ENCODE peak calls at places on chromosomes 4 and X, in ten cellular contexts. One of them, this sample, is unnamed.
A peak's percentile ranks its signal among the peaks of the same experiment; 100 is the strongest.

GRCh38 chrX:136687457-136687856 is 39.5 kb downstream of the CD40LG start:
- DNase-seq in dorsolateral prefrontal cortex: no peak
- DNase-seq in amygdala: no peak
- DNase-seq in NCI-H2081: no peak
- DNase-seq in activated T-cell treated with anti-CD3 and anti-CD28 coated beads, Interleukin-2, amount 50 U/mL, for 4 hours: no peak
- DNase-seq in myocyte: no peak
- DNase-seq in germinal center: no peak
- DNase-seq in NCI-H345: no peak
- DNase-seq in aorta: no peak
- DNase-seq in CD8-positive, alpha-beta T cell: no peak
- DNase-seq in this sample: no peak

GRCh38 chr4:74166135-74166534 is 8.2 kb downstream of the MTHFD2L start:
- DNase-seq in dorsolateral prefrontal cortex: no peak
- DNase-seq in amygdala: no peak
- DNase-seq in NCI-H2081: no peak
- DNase-seq in activated T-cell treated with anti-CD3 and anti-CD28 coated beads, Interleukin-2, amount 50 U/mL, for 4 hours: no peak
- DNase-seq in myocyte: no peak
- DNase-seq in germinal center: no peak
- DNase-seq in NCI-H345: no peak
- DNase-seq in aorta: no peak
- DNase-seq in CD8-positive, alpha-beta T cell: no peak
- DNase-seq in this sample: no peak

GRCh38 chrX:106802063-106802387 is 448 bp upstream of the TBC1D8B start:
- DNase-seq in dorsolateral prefrontal cortex: no peak
- DNase-seq in amygdala: no peak
- DNase-seq in NCI-H2081: peak; percentile 64
- DNase-seq in activated T-cell treated with anti-CD3 and anti-CD28 coated beads, Interleukin-2, amount 50 U/mL, for 4 hours: no peak
- DNase-seq in myocyte: no peak
- DNase-seq in germinal center: no peak
- DNase-seq in NCI-H345: no peak
- DNase-seq in aorta: no peak
- DNase-seq in CD8-positive, alpha-beta T cell: no peak
- DNase-seq in this sample: no peak

GRCh38 chr4:140861359-140862181 is 105.4 kb upstream of the TBC1D9 start:
- DNase-seq in dorsolateral prefrontal cortex: peak; percentile 65
- DNase-seq in amygdala: peak; percentile 79
- DNase-seq in NCI-H2081: peak; percentile 78
- DNase-seq in activated T-cell treated with anti-CD3 and anti-CD28 coated beads, Interleukin-2, amount 50 U/mL, for 4 hours: peak; percentile 7
- DNase-seq in myocyte: peak; percentile 81
- DNase-seq in germinal center: peak; percentile 48
- DNase-seq in NCI-H345: peak; percentile 64
- DNase-seq in aorta: peak; percentile 56
- DNase-seq in CD8-positive, alpha-beta T cell: peak; percentile 12
- DNase-seq in this sample: peak; percentile 42

GRCh38 chrX:22974616-22975015 is 25.1 kb upstream of the DDX53 start:
- DNase-seq in dorsolateral prefrontal cortex: no peak
- DNase-seq in amygdala: no peak
- DNase-seq in NCI-H2081: no peak
- DNase-seq in activated T-cell treated with anti-CD3 and anti-CD28 coated beads, Interleukin-2, amount 50 U/mL, for 4 hours: no peak
- DNase-seq in myocyte: no peak
- DNase-seq in germinal center: no peak
- DNase-seq in NCI-H345: no peak
- DNase-seq in aorta: no peak
- DNase-seq in CD8-positive, alpha-beta T cell: no peak
- DNase-seq in this sample: no peak

GRCh38 chr4:7903686-7904085 is 36.0 kb downstream of the AFAP1 start:
- DNase-seq in dorsolateral prefrontal cortex: no peak
- DNase-seq in amygdala: no peak
- DNase-seq in NCI-H2081: no peak
- DNase-seq in activated T-cell treated with anti-CD3 and anti-CD28 coated beads, Interleukin-2, amount 50 U/mL, for 4 hours: no peak
- DNase-seq in myocyte: peak; percentile 51
- DNase-seq in germinal center: no peak
- DNase-seq in NCI-H345: no peak
- DNase-seq in aorta: no peak
- DNase-seq in CD8-positive, alpha-beta T cell: no peak
- DNase-seq in this sample: no peak

GRCh38 chr4:86356831-86357230 is 3.0 kb downstream of the MAPK10 start:
- DNase-seq in dorsolateral prefrontal cortex: no peak
- DNase-seq in amygdala: no peak
- DNase-seq in NCI-H2081: no peak
- DNase-seq in activated T-cell treated with anti-CD3 and anti-CD28 coated beads, Interleukin-2, amount 50 U/mL, for 4 hours: no peak
- DNase-seq in myocyte: no peak
- DNase-seq in germinal center: no peak
- DNase-seq in NCI-H345: no peak
- DNase-seq in aorta: no peak
- DNase-seq in CD8-positive, alpha-beta T cell: no peak
- DNase-seq in this sample: no peak

GRCh38 chrX:9520211-9520590 is 55.3 kb downstream of the TBL1X start:
- DNase-seq in dorsolateral prefrontal cortex: no peak
- DNase-seq in amygdala: no peak
- DNase-seq in NCI-H2081: no peak
- DNase-seq in activated T-cell treated with anti-CD3 and anti-CD28 coated beads, Interleukin-2, amount 50 U/mL, for 4 hours: no peak
- DNase-seq in myocyte: no peak
- DNase-seq in germinal center: no peak
- DNase-seq in NCI-H345: no peak
- DNase-seq in aorta: no peak
- DNase-seq in CD8-positive, alpha-beta T cell: no peak
- DNase-seq in this sample: no peak

GRCh38 chrX:68462197-68462596 is 28.9 kb upstream of the OPHN1 start:
- DNase-seq in dorsolateral prefrontal cortex: no peak
- DNase-seq in amygdala: no peak
- DNase-seq in NCI-H2081: no peak
- DNase-seq in activated T-cell treated with anti-CD3 and anti-CD28 coated beads, Interleukin-2, amount 50 U/mL, for 4 hours: no peak
- DNase-seq in myocyte: no peak
- DNase-seq in germinal center: no peak
- DNase-seq in NCI-H345: no peak
- DNase-seq in aorta: no peak
- DNase-seq in CD8-positive, alpha-beta T cell: no peak
- DNase-seq in this sample: no peak

GRCh38 chrX:144275403-144275802 is 391.5 kb downstream of the UBE2NL start:
- DNase-seq in dorsolateral prefrontal cortex: no peak
- DNase-seq in amygdala: no peak
- DNase-seq in NCI-H2081: peak; percentile 97
- DNase-seq in activated T-cell treated with anti-CD3 and anti-CD28 coated beads, Interleukin-2, amount 50 U/mL, for 4 hours: no peak
- DNase-seq in myocyte: no peak
- DNase-seq in germinal center: no peak
- DNase-seq in NCI-H345: peak; percentile 32
- DNase-seq in aorta: no peak
- DNase-seq in CD8-positive, alpha-beta T cell: no peak
- DNase-seq in this sample: no peak

GRCh38 chr4:7132730-7133582 is 59.4 kb upstream of the SORCS2 start:
- DNase-seq in dorsolateral prefrontal cortex: no peak
- DNase-seq in amygdala: no peak
- DNase-seq in NCI-H2081: no peak
- DNase-seq in activated T-cell treated with anti-CD3 and anti-CD28 coated beads, Interleukin-2, amount 50 U/mL, for 4 hours: no peak
- DNase-seq in myocyte: no peak
- DNase-seq in germinal center: no peak
- DNase-seq in NCI-H345: no peak
- DNase-seq in aorta: peak; percentile 70
- DNase-seq in CD8-positive, alpha-beta T cell: no peak
- DNase-seq in this sample: no peak

GRCh38 chr4:184100297-184100885 is 117.3 kb downstream of the ENPP6 start:
- DNase-seq in dorsolateral prefrontal cortex: peak; percentile 71
- DNase-seq in amygdala: peak; percentile 22
- DNase-seq in NCI-H2081: peak; percentile 3
- DNase-seq in activated T-cell treated with anti-CD3 and anti-CD28 coated beads, Interleukin-2, amount 50 U/mL, for 4 hours: peak; percentile 13
- DNase-seq in myocyte: no peak
- DNase-seq in germinal center: peak; percentile 63
- DNase-seq in NCI-H345: peak; percentile 19
- DNase-seq in aorta: no peak
- DNase-seq in CD8-positive, alpha-beta T cell: peak; percentile 13
- DNase-seq in this sample: peak; percentile 14

GRCh38 chr4:168167714-168168284 is 75.5 kb downstream of the ANXA10 start:
- DNase-seq in dorsolateral prefrontal cortex: no peak
- DNase-seq in amygdala: no peak
- DNase-seq in NCI-H2081: no peak
- DNase-seq in activated T-cell treated with anti-CD3 and anti-CD28 coated beads, Interleukin-2, amount 50 U/mL, for 4 hours: no peak
- DNase-seq in myocyte: peak; percentile 30
- DNase-seq in germinal center: no peak
- DNase-seq in NCI-H345: no peak
- DNase-seq in aorta: no peak
- DNase-seq in CD8-positive, alpha-beta T cell: no peak
- DNase-seq in this sample: no peak

GRCh38 chrX:19174401-19175025 is 52.2 kb upstream of the ADGRG2 start:
- DNase-seq in dorsolateral prefrontal cortex: no peak
- DNase-seq in amygdala: no peak
- DNase-seq in NCI-H2081: no peak
- DNase-seq in activated T-cell treated with anti-CD3 and anti-CD28 coated beads, Interleukin-2, amount 50 U/mL, for 4 hours: no peak
- DNase-seq in myocyte: peak; percentile 20
- DNase-seq in germinal center: no peak
- DNase-seq in NCI-H345: no peak
- DNase-seq in aorta: no peak
- DNase-seq in CD8-positive, alpha-beta T cell: no peak
- DNase-seq in this sample: no peak

GRCh38 chrX:470686-471085 is 84.0 kb upstream of the PPP2R3B start:
- DNase-seq in dorsolateral prefrontal cortex: no peak
- DNase-seq in amygdala: no peak
- DNase-seq in NCI-H2081: no peak
- DNase-seq in activated T-cell treated with anti-CD3 and anti-CD28 coated beads, Interleukin-2, amount 50 U/mL, for 4 hours: no peak
- DNase-seq in myocyte: no peak
- DNase-seq in germinal center: no peak
- DNase-seq in NCI-H345: no peak
- DNase-seq in aorta: no peak
- DNase-seq in CD8-positive, alpha-beta T cell: no peak
- DNase-seq in this sample: no peak

GRCh38 chr4:41203169-41203568 is 11.2 kb downstream of the APBB2 start:
- DNase-seq in dorsolateral prefrontal cortex: no peak
- DNase-seq in amygdala: no peak
- DNase-seq in NCI-H2081: no peak
- DNase-seq in activated T-cell treated with anti-CD3 and anti-CD28 coated beads, Interleukin-2, amount 50 U/mL, for 4 hours: no peak
- DNase-seq in myocyte: no peak
- DNase-seq in germinal center: no peak
- DNase-seq in NCI-H345: no peak
- DNase-seq in aorta: no peak
- DNase-seq in CD8-positive, alpha-beta T cell: no peak
- DNase-seq in this sample: no peak

GRCh38 chrX:41946973-41947612 is 23.7 kb upstream of the CASK start:
- DNase-seq in dorsolateral prefrontal cortex: no peak
- DNase-seq in amygdala: no peak
- DNase-seq in NCI-H2081: no peak
- DNase-seq in activated T-cell treated with anti-CD3 and anti-CD28 coated beads, Interleukin-2, amount 50 U/mL, for 4 hours: no peak
- DNase-seq in myocyte: no peak
- DNase-seq in germinal center: no peak
- DNase-seq in NCI-H345: no peak
- DNase-seq in aorta: no peak
- DNase-seq in CD8-positive, alpha-beta T cell: no peak
- DNase-seq in this sample: no peak

GRCh38 chrX:45322382-45322781 is 121.7 kb upstream of the DIPK2B start:
- DNase-seq in dorsolateral prefrontal cortex: peak; percentile 30
- DNase-seq in amygdala: peak; percentile 30
- DNase-seq in NCI-H2081: peak; percentile 50
- DNase-seq in activated T-cell treated with anti-CD3 and anti-CD28 coated beads, Interleukin-2, amount 50 U/mL, for 4 hours: no peak
- DNase-seq in myocyte: peak; percentile 82
- DNase-seq in germinal center: no peak
- DNase-seq in NCI-H345: no peak
- DNase-seq in aorta: peak; percentile 43
- DNase-seq in CD8-positive, alpha-beta T cell: no peak
- DNase-seq in this sample: no peak

GRCh38 chr4:133148690-133149363 is at the start of gene PCDH10:
- DNase-seq in dorsolateral prefrontal cortex: peak; percentile 98
- DNase-seq in amygdala: peak; percentile 99
- DNase-seq in NCI-H2081: peak; percentile 90
- DNase-seq in activated T-cell treated with anti-CD3 and anti-CD28 coated beads, Interleukin-2, amount 50 U/mL, for 4 hours: no peak
- DNase-seq in myocyte: peak; percentile 94
- DNase-seq in germinal center: peak; percentile 41
- DNase-seq in NCI-H345: peak; percentile 97
- DNase-seq in aorta: peak; percentile 94
- DNase-seq in CD8-positive, alpha-beta T cell: no peak
- DNase-seq in this sample: peak; percentile 98

GRCh38 chr4:95572304-95572991 is 23.7 kb upstream of the UNC5C start:
- DNase-seq in dorsolateral prefrontal cortex: no peak
- DNase-seq in amygdala: no peak
- DNase-seq in NCI-H2081: no peak
- DNase-seq in activated T-cell treated with anti-CD3 and anti-CD28 coated beads, Interleukin-2, amount 50 U/mL, for 4 hours: no peak
- DNase-seq in myocyte: peak; percentile 30
- DNase-seq in germinal center: no peak
- DNase-seq in NCI-H345: no peak
- DNase-seq in aorta: peak; percentile 78
- DNase-seq in CD8-positive, alpha-beta T cell: no peak
- DNase-seq in this sample: no peak

GRCh38 chrX:3549442-3549875 is 164.0 kb downstream of the PRKX start:
- DNase-seq in dorsolateral prefrontal cortex: no peak
- DNase-seq in amygdala: no peak
- DNase-seq in NCI-H2081: peak; percentile 56
- DNase-seq in activated T-cell treated with anti-CD3 and anti-CD28 coated beads, Interleukin-2, amount 50 U/mL, for 4 hours: no peak
- DNase-seq in myocyte: peak; percentile 55
- DNase-seq in germinal center: no peak
- DNase-seq in NCI-H345: peak; percentile 47
- DNase-seq in aorta: no peak
- DNase-seq in CD8-positive, alpha-beta T cell: no peak
- DNase-seq in this sample: peak; percentile 1

GRCh38 chrX:1463581-1464281 is 11.0 kb upstream of the ASMTL start:
- DNase-seq in dorsolateral prefrontal cortex: no peak
- DNase-seq in amygdala: no peak
- DNase-seq in NCI-H2081: no peak
- DNase-seq in activated T-cell treated with anti-CD3 and anti-CD28 coated beads, Interleukin-2, amount 50 U/mL, for 4 hours: no peak
- DNase-seq in myocyte: no peak
- DNase-seq in germinal center: no peak
- DNase-seq in NCI-H345: no peak
- DNase-seq in aorta: no peak
- DNase-seq in CD8-positive, alpha-beta T cell: no peak
- DNase-seq in this sample: no peak

GRCh38 chr4:181761130-181761529 is 482.1 kb upstream of the TENM3 start:
- DNase-seq in dorsolateral prefrontal cortex: no peak
- DNase-seq in amygdala: no peak
- DNase-seq in NCI-H2081: no peak
- DNase-seq in activated T-cell treated with anti-CD3 and anti-CD28 coated beads, Interleukin-2, amount 50 U/mL, for 4 hours: no peak
- DNase-seq in myocyte: no peak
- DNase-seq in germinal center: no peak
- DNase-seq in NCI-H345: no peak
- DNase-seq in aorta: no peak
- DNase-seq in CD8-positive, alpha-beta T cell: no peak
- DNase-seq in this sample: no peak

GRCh38 chrX:133985164-133986007 is at the start of gene GPC3:
- DNase-seq in dorsolateral prefrontal cortex: no peak
- DNase-seq in amygdala: peak; percentile 7
- DNase-seq in NCI-H2081: peak; percentile 45
- DNase-seq in activated T-cell treated with anti-CD3 and anti-CD28 coated beads, Interleukin-2, amount 50 U/mL, for 4 hours: peak; percentile 17
- DNase-seq in myocyte: no peak
- DNase-seq in germinal center: peak; percentile 49
- DNase-seq in NCI-H345: peak; percentile 70
- DNase-seq in aorta: peak; percentile 49
- DNase-seq in CD8-positive, alpha-beta T cell: peak; percentile 2
- DNase-seq in this sample: no peak

GRCh38 chr4:165331823-165332222 is 4.4 kb downstream of the MSMO1 start:
- DNase-seq in dorsolateral prefrontal cortex: no peak
- DNase-seq in amygdala: no peak
- DNase-seq in NCI-H2081: no peak
- DNase-seq in activated T-cell treated with anti-CD3 and anti-CD28 coated beads, Interleukin-2, amount 50 U/mL, for 4 hours: no peak
- DNase-seq in myocyte: no peak
- DNase-seq in germinal center: no peak
- DNase-seq in NCI-H345: no peak
- DNase-seq in aorta: no peak
- DNase-seq in CD8-positive, alpha-beta T cell: no peak
- DNase-seq in this sample: no peak

GRCh38 chr4:127975121-127975770 is 10.0 kb downstream of the ABHD18 start:
- DNase-seq in dorsolateral prefrontal cortex: no peak
- DNase-seq in amygdala: no peak
- DNase-seq in NCI-H2081: no peak
- DNase-seq in activated T-cell treated with anti-CD3 and anti-CD28 coated beads, Interleukin-2, amount 50 U/mL, for 4 hours: no peak
- DNase-seq in myocyte: no peak
- DNase-seq in germinal center: no peak
- DNase-seq in NCI-H345: no peak
- DNase-seq in aorta: no peak
- DNase-seq in CD8-positive, alpha-beta T cell: no peak
- DNase-seq in this sample: no peak

GRCh38 chr4:130563185-130563890 is 1467.4 kb downstream of the C4orf33 start:
- DNase-seq in dorsolateral prefrontal cortex: peak; percentile 32
- DNase-seq in amygdala: peak; percentile 29
- DNase-seq in NCI-H2081: peak; percentile 39
- DNase-seq in activated T-cell treated with anti-CD3 and anti-CD28 coated beads, Interleukin-2, amount 50 U/mL, for 4 hours: no peak
- DNase-seq in myocyte: peak; percentile 57
- DNase-seq in germinal center: no peak
- DNase-seq in NCI-H345: peak; percentile 25
- DNase-seq in aorta: peak; percentile 58
- DNase-seq in CD8-positive, alpha-beta T cell: no peak
- DNase-seq in this sample: no peak

GRCh38 chrX:148811236-148811635 is 310.8 kb downstream of the AFF2 start:
- DNase-seq in dorsolateral prefrontal cortex: no peak
- DNase-seq in amygdala: no peak
- DNase-seq in NCI-H2081: no peak
- DNase-seq in activated T-cell treated with anti-CD3 and anti-CD28 coated beads, Interleukin-2, amount 50 U/mL, for 4 hours: no peak
- DNase-seq in myocyte: peak; percentile 80
- DNase-seq in germinal center: no peak
- DNase-seq in NCI-H345: no peak
- DNase-seq in aorta: no peak
- DNase-seq in CD8-positive, alpha-beta T cell: no peak
- DNase-seq in this sample: no peak